ENCODE peak calls at places on chromosomes 3 and 15, in four cellular contexts. J is H4; C is stimulated activated CD4-positive, alpha-beta T cell treated with anti-CD3 and anti-CD28 coated beads, Interleukin-1b, Interleukin-23, amount 100 ng/mL, for 24 hours; R is NCI-H460. O is an unnamed sample.

GRCh38 chr3:125017406-125017805 is 38.4 kb downstream of the HEG1 start:
- DNase-seq in J (no peak), C (no peak), R (no peak), O (no peak)

GRCh38 chr15:73704869-73705645 is 20.9 kb downstream of the CD276 start:
- DNase-seq in J (peak; percentile 48), C (peak; percentile 48), R (peak; percentile 43), O (peak; percentile 61)

GRCh38 chr15:29612096-29612495 is 210.2 kb downstream of the TJP1 start:
- DNase-seq in J (peak; percentile 56), C (no peak), R (no peak), O (no peak)

GRCh38 chr15:93997071-93997658 is 234.2 kb upstream of the MCTP2 start:
- DNase-seq in J (peak; percentile 37), C (no peak), R (peak; percentile 1), O (peak; percentile 47)

GRCh38 chr3:59709702-59710555 is 660.1 kb upstream of the CFAP20DC start:
- DNase-seq in J (peak; percentile 2), C (no peak), R (no peak), O (peak; percentile 92)

GRCh38 chr15:38231430-38231829 is 21.2 kb upstream of the SPRED1 start:
- DNase-seq in J (no peak), C (no peak), R (no peak), O (no peak)

GRCh38 chr3:188348445-188349244 is 194.7 kb downstream of the LPP start:
- DNase-seq in J (peak; percentile 86), C (no peak), R (no peak), O (no peak)

GRCh38 chr15:86328658-86329057 is 249.0 kb downstream of the AGBL1 start:
- DNase-seq in J (no peak), C (no peak), R (no peak), O (no peak)

GRCh38 chr15:58554758-58555157 is 123.0 kb downstream of the LIPC start:
- DNase-seq in J (no peak), C (no peak), R (no peak), O (no peak)

GRCh38 chr15:76239786-76240185 is 71.5 kb downstream of the ETFA start:
- DNase-seq in J (no peak), C (no peak), R (no peak), O (no peak)

O was measured in Kasumi-1.